ENCODE peak calls at places on chromosome 13, in six cellular contexts. M, E, A, C, P and I are unnamed samples. For H3K36me3, H3K9me3 and H3K27me3, the result is how much of the 10 kb centered on the place peaks cover.

GRCh38 chr13:99086149-99086868 is 108.4 kb upstream of the DOCK9 start:
- DNase-seq in E (peak), P (peak), C (peak), M (peak), A (peak), I (peak)

GRCh38 chr13:43124495-43124894 is 101.1 kb downstream of the DNAJC15 start:
- DNase-seq in C (no peak), A (no peak), M (no peak), E (no peak), P (no peak), I (no peak)

GRCh38 chr13:40779796-40780285 is 8.9 kb upstream of the MRPS31 start:
- DNase-seq in P (no peak), M (no peak), A (peak), C (no peak), E (no peak), I (no peak)

GRCh38 chr13:61156753-61157152 is 258.9 kb downstream of the PCDH20 start:
- DNase-seq in A (no peak), M (no peak), C (no peak), E (no peak), P (no peak), I (no peak)

GRCh38 chr13:40503966-40504591 is 162.4 kb downstream of the FOXO1 start:
- DNase-seq in A (peak), P (peak), E (peak), C (no peak), M (no peak), I (no peak)

GRCh38 chr13:34721631-34722144 is 220.4 kb upstream of the NBEA start:
- DNase-seq in C (no peak), E (no peak), A (no peak), M (no peak), P (no peak), I (no peak)

GRCh38 chr13:114047358-114047881 is 73.5 kb upstream of the C13orf46 start:
- DNase-seq in C (no peak), E (no peak), A (no peak), P (no peak), M (peak), I (no peak)

GRCh38 chr13:29707876-29708543 is 112.5 kb upstream of the SLC7A1 start:
- DNase-seq in M (no peak), C (peak), A (no peak), E (peak), P (peak), I (peak)

GRCh38 chr13:77056886-77057285 is 29.9 kb upstream of the FBXL3 start:
- DNase-seq in C (no peak), P (no peak), M (no peak), A (no peak), E (no peak), I (no peak)
- H3K36me3 ChIP-seq in C (half or more), P (under half), M (under half), A (under half), E (under half), I (under half)

GRCh38 chr13:104976964-104977363 is 1558.5 kb downstream of the EFNB2 start:
- DNase-seq in C (no peak), M (no peak), A (no peak), E (no peak), P (no peak), I (no peak)
- H3K9me3 ChIP-seq in C (under half), M (under half), A (under half), E (under half), P (under half), I (under half)

DNA sequence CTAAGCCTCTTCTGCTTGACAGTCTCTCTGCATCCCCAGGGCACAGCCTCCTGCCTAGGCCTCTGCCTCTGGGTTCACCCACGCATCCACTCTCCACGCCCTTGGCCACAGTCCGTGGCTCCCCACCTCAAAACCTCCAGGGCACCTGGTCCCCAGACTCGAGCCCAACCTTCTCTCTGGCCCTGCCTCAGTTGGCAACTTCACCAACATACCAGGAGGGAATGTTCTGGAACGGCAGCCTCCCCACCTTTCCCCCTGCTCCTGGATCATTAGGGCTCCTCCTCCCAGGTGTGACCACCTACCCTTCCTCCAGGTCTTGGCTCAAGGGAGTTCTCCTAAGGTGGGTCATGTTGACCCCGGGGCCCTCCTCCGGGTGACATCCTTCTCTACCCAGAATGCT is 69.1 kb downstream of the SOX1 start:
- DNase-seq in P (no peak), C (no peak), E (no peak), M (no peak), A (no peak), I (no peak)
- H3K27me3 ChIP-seq in P (under half), C (under half), E (under half), M (under half), A (under half), I (under half)

GRCh38 chr13:19982447-19983043 is 24.0 kb downstream of the ZMYM2 start:
- DNase-seq in E (no peak), M (no peak), A (no peak), P (no peak), C (no peak), I (no peak)

GRCh38 chr13:19984430-19985218 is 26.1 kb downstream of the ZMYM2 start:
- DNase-seq in P (peak), C (no peak), A (peak), E (peak), M (no peak), I (peak)

GRCh38 chr13:19981685-19982238 is 23.2 kb downstream of the ZMYM2 start:
- DNase-seq in P (no peak), C (no peak), E (no peak), M (no peak), A (no peak), I (no peak)

GRCh38 chr13:19985219-19985556 is 26.7 kb downstream of the ZMYM2 start:
- DNase-seq in P (no peak), A (no peak), M (no peak), C (no peak), E (no peak), I (no peak)
- H3K36me3 ChIP-seq in P (under half), A (under half), M (under half), C (under half), E (under half), I (under half)